ENCODE peak calls at places on chromosomes 5 and 9, in seven cellular contexts. C is WERI-Rb-1, Z is RWPE1, Q is SK-N-SH, F is foreskin keratinocyte, Y is GM23248, H is uterus. A is an unnamed sample.

GRCh38 chr5:43685271-43685950 is 82.4 kb downstream of the NNT start:
- DNase-seq in C (no peak), Z (no peak), Q (no peak), F (no peak), Y (peak), H (no peak), A (no peak)

GRCh38 chr9:38662763-38663593 is 42.6 kb upstream of the ANKRD18A start:
- DNase-seq in C (no peak), Z (no peak), Q (peak), F (no peak), Y (no peak), H (no peak), A (no peak)

GRCh38 chr5:119420173-119420572 is 32.1 kb upstream of the HSD17B4 start:
- DNase-seq in C (no peak), Z (no peak), Q (no peak), F (peak), Y (no peak), H (no peak), A (no peak)

GRCh38 chr9:967436-967835 is 9.0 kb upstream of the DMRT3 start:
- DNase-seq in C (no peak), Z (no peak), Q (no peak), F (no peak), Y (no peak), H (no peak), A (no peak)

GRCh38 chr5:42929871-42930270 is 110.2 kb downstream of the ANXA2R start:
- DNase-seq in C (no peak), Z (no peak), Q (no peak), F (peak), Y (no peak), H (no peak), A (no peak)

GRCh38 chr9:78298046-78298511 is 1.2 kb downstream of the PSAT1 start:
- DNase-seq in C (no peak), Z (peak), Q (peak), F (no peak), Y (peak), H (no peak), A (no peak)

GRCh38 chr9:38358390-38359296 is 33.9 kb upstream of the ALDH1B1 start:
- DNase-seq in C (no peak), Z (no peak), Q (no peak), F (no peak), Y (no peak), H (no peak), A (no peak)

GRCh38 chr5:154709368-154710305 is 45.5 kb upstream of the LARP1 start:
- DNase-seq in C (peak), Z (no peak), Q (no peak), F (no peak), Y (peak), H (no peak), A (no peak)

GRCh38 chr9:734831-735511 is 106.5 kb upstream of the DMRT1 start:
- DNase-seq in C (no peak), Z (no peak), Q (no peak), F (no peak), Y (peak), H (peak), A (no peak)

GRCh38 chr9:99595796-99596195 is 225.9 kb upstream of the NR4A3 start:
- DNase-seq in C (no peak), Z (no peak), Q (no peak), F (no peak), Y (no peak), H (no peak), A (no peak)

GRCh38 chr9:93302586-93303257 is 118.8 kb downstream of the WNK2 start:
- DNase-seq in C (peak), Z (peak), Q (peak), F (peak), Y (peak), H (peak), A (no peak)

GRCh38 chr9:36632892-36633291 is 60.2 kb downstream of the MELK start:
- DNase-seq in C (no peak), Z (peak), Q (peak), F (peak), Y (peak), H (no peak), A (no peak)

GRCh38 chr9:127388037-127388855 is 8.7 kb upstream of the SLC2A8 start:
- DNase-seq in C (no peak), Z (peak), Q (no peak), F (peak), Y (peak), H (peak), A (peak)

GRCh38 chr9:16377311-16377710 is 493.2 kb downstream of the BNC2 start:
- DNase-seq in C (no peak), Z (no peak), Q (no peak), F (no peak), Y (no peak), H (no peak), A (no peak)

GRCh38 chr5:154523704-154524103 is 45.7 kb upstream of the HAND1 start:
- DNase-seq in C (peak), Z (peak), Q (peak), F (peak), Y (peak), H (no peak), A (no peak)

GRCh38 chr9:4678679-4679267 is 596 bp upstream of the CDC37L1 start:
- DNase-seq in C (no peak), Z (no peak), Q (peak), F (no peak), Y (peak), H (no peak), A (no peak)

GRCh38 chr9:6243746-6244145 is 28.1 kb downstream of the IL33 start:
- DNase-seq in C (no peak), Z (peak), Q (no peak), F (peak), Y (peak), H (no peak), A (peak)

GRCh38 chr9:130662927-130663257 is 1.5 kb upstream of the PRDM12 start:
- DNase-seq in C (no peak), Z (no peak), Q (peak), F (peak), Y (no peak), H (no peak), A (no peak)

GRCh38 chr5:60507687-60508086 is 192.3 kb downstream of the DEPDC1B start:
- DNase-seq in C (no peak), Z (no peak), Q (no peak), F (no peak), Y (no peak), H (no peak), A (no peak)

GRCh38 chr5:174801798-174802197 is 77.4 kb downstream of the MSX2 start:
- DNase-seq in C (no peak), Z (no peak), Q (no peak), F (no peak), Y (peak), H (no peak), A (no peak)

GRCh38 chr5:168651654-168652053 is 72.5 kb upstream of the PANK3 start:
- DNase-seq in C (no peak), Z (peak), Q (no peak), F (peak), Y (peak), H (no peak), A (no peak)

GRCh38 chr5:52693279-52693678 is 94.4 kb upstream of the ITGA1 start:
- DNase-seq in C (peak), Z (peak), Q (peak), F (peak), Y (peak), H (no peak), A (no peak)

GRCh38 chr9:15389173-15389572 is 33.5 kb upstream of the SNAPC3 start:
- DNase-seq in C (no peak), Z (no peak), Q (no peak), F (peak), Y (peak), H (no peak), A (no peak)

GRCh38 chr9:110041452-110041851 is 166.5 kb downstream of the C9orf152 start:
- DNase-seq in C (no peak), Z (no peak), Q (no peak), F (no peak), Y (no peak), H (no peak), A (no peak)

GRCh38 chr9:127875306-127875966 is 2.0 kb downstream of the AK1 start:
- DNase-seq in C (no peak), Z (no peak), Q (no peak), F (no peak), Y (peak), H (no peak), A (no peak)

GRCh38 chr5:131814990-131815389 is 18.2 kb upstream of the FNIP1 start:
- DNase-seq in C (no peak), Z (peak), Q (no peak), F (peak), Y (peak), H (no peak), A (peak)

GRCh38 chr5:121246971-121247370 is 604.7 kb upstream of the FTMT start:
- DNase-seq in C (no peak), Z (no peak), Q (no peak), F (no peak), Y (no peak), H (no peak), A (no peak)

DNA sequence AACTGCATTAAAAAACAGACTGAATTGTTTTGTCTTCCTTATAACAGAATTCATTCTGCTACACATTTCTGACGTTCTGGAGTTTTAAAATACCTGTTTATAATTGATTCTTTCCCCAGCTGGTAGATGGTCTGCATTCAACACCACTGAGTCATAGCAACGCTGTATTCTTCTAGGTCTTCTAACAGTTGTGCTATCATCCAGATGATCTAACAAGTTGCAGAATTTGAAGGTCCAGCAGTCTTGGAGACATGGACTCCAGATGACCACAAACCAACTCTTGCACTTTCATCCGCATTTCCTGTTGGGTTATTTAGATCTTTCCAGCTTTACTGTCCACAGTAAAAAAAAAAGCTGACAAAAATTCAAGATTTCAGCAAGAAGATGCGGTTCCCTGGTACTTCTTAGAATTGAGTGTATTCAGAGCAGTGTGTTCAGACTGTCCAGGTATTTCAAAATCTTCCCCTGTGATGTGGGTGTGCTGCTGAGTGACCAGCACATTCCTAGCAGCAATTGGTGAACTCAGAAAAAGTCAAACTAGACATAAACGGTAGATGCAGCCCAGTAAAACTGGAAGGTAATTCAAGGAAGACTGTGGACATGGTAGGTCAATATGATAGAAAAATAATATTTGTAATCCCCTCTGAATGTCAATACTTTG is 50.2 kb downstream of the CSNK1A1 start:
- DNase-seq in C (no peak), Z (no peak), Q (no peak), F (no peak), Y (peak), H (no peak), A (no peak)
- H3K27ac ChIP-seq in C (no peak), Z (no peak), Q (peak), F (no peak), Y (peak), H (no peak), A (no peak)

GRCh38 chr5:78523314-78524193 is 125.0 kb downstream of the LHFPL2 start:
- DNase-seq in C (no peak), Z (no peak), Q (no peak), F (no peak), Y (no peak), H (no peak), A (no peak)

GRCh38 chr5:78527054-78527884 is 121.3 kb downstream of the LHFPL2 start:
- DNase-seq in C (no peak), Z (peak), Q (no peak), F (peak), Y (peak), H (peak), A (peak)

GRCh38 chr5:78527925-78528324 is 120.6 kb downstream of the LHFPL2 start:
- DNase-seq in C (no peak), Z (no peak), Q (no peak), F (no peak), Y (peak), H (no peak), A (no peak)

GRCh38 chr5:78522476-78523105 is 126.0 kb downstream of the LHFPL2 start:
- DNase-seq in C (no peak), Z (no peak), Q (no peak), F (no peak), Y (no peak), H (no peak), A (no peak)

GRCh38 chr5:78526049-78526525 is 122.5 kb downstream of the LHFPL2 start:
- DNase-seq in C (no peak), Z (peak), Q (no peak), F (peak), Y (peak), H (no peak), A (peak)
- H3K27ac ChIP-seq in C (no peak), Z (peak), Q (no peak), F (peak), Y (peak), H (no peak), A (peak)

DNA sequence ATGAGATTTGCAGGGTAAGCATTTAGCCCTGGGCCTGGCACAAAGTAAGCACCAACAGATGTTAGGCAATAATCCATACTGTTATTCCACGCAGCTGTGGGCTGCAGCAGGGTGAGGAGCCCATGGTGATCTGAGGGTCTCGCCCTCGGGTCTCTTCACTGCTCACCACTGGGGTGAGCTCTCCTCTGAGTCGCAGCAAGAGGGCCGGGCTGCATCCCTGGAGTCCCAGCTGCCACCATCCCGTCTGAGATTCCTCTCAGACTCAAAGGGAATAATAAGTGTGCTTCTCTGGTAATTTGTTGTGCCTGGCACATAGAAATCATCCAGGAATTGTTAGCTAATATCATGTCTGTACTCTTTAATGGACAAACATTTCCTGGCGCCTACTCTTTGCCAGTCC is 6.9 kb downstream of the NKX2-5 start:
- DNase-seq in C (no peak), Z (no peak), Q (no peak), F (no peak), Y (no peak), H (no peak), A (no peak)
- H3K27ac ChIP-seq in C (no peak), Z (no peak), Q (no peak), F (no peak), Y (no peak), H (no peak), A (no peak)

GRCh38 chr5:321726-322251 is 275 bp downstream of the AHRR start:
- DNase-seq in C (no peak), Z (no peak), Q (no peak), F (no peak), Y (peak), H (no peak), A (no peak)

GRCh38 chr5:320524-321232 is 836 bp upstream of the AHRR start:
- DNase-seq in C (no peak), Z (no peak), Q (peak), F (no peak), Y (no peak), H (no peak), A (no peak)

GRCh38 chr5:321233-321725 is at the start of gene AHRR:
- DNase-seq in C (peak), Z (peak), Q (peak), F (no peak), Y (peak), H (no peak), A (no peak)

GRCh38 chr5:322942-323879 is 1.7 kb downstream of the AHRR start:
- DNase-seq in C (no peak), Z (no peak), Q (no peak), F (no peak), Y (peak), H (no peak), A (no peak)

DNA sequence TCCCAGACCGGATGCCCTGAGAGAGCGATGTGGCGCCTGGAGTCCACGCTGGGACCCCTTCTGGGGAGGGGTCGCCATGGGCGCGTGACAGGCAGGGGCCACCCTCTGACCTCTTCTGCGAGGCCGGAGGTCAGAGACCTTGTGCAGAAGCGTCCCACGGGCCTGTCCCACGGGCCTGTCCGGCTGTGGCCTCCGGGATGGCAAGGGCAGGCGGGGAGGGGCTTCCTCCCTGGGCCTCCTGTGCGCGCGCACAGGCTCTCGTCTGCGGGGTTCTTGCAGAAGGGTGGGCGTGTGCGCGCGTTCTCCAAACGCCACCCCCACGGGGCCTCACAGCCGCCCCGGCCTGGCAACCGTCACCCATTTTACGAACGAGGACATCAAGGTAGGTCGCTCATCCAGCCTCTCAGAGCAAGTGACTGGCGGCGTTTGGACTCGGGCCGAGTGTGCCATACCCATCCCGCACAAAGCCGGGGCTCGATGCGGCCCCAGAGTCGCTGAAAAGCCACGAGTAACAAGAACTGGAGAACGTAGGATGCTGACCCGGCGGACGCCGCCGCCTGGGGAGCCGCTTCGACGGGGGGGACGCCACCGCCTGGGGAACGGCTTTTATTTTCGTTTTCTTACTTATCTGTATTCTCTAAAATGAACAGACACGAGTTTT is 897 bp downstream of the AHRR start:
- DNase-seq in C (no peak), Z (no peak), Q (no peak), F (no peak), Y (peak), H (no peak), A (no peak)
- H3K27ac ChIP-seq in C (no peak), Z (peak), Q (no peak), F (no peak), Y (peak), H (no peak), A (no peak)